ENCODE peak calls at places on chromosomes 7 and 10, in four cellular contexts. One of them, this sample, is unnamed.

GRCh38 chr10:86244296-86244695 is 122.3 kb downstream of the GRID1 start:
- DNase-seq in retinal pigment epithelial cell: no peak
- DNase-seq in fibroblast of the aortic adventitia: no peak
- DNase-seq in left ventricle myocardium inferior: no peak
- DNase-seq in this sample: no peak

GRCh38 chr7:130878785-130879184 is 144.8 kb upstream of the KLF14 start:
- DNase-seq in fibroblast of the aortic adventitia: no peak
- DNase-seq in retinal pigment epithelial cell: no peak
- DNase-seq in left ventricle myocardium inferior: no peak
- DNase-seq in this sample: no peak

GRCh38 chr10:59880976-59881510 is 25.3 kb downstream of the CCDC6 start:
- DNase-seq in left ventricle myocardium inferior: no peak
- DNase-seq in retinal pigment epithelial cell: no peak
- DNase-seq in fibroblast of the aortic adventitia: no peak
- DNase-seq in this sample: no peak

GRCh38 chr7:124085168-124085567 is 52.3 kb upstream of the TMEM229A start:
- DNase-seq in left ventricle myocardium inferior: no peak
- DNase-seq in fibroblast of the aortic adventitia: peak
- DNase-seq in retinal pigment epithelial cell: peak
- DNase-seq in this sample: no peak

GRCh38 chr7:381211-382117 is 91.5 kb downstream of the FOXL3 start:
- DNase-seq in left ventricle myocardium inferior: no peak
- DNase-seq in fibroblast of the aortic adventitia: no peak
- DNase-seq in retinal pigment epithelial cell: no peak
- DNase-seq in this sample: no peak

GRCh38 chr7:109695386-109695785 is 1125.7 kb downstream of the DNAJB9 start:
- DNase-seq in retinal pigment epithelial cell: no peak
- DNase-seq in left ventricle myocardium inferior: no peak
- DNase-seq in fibroblast of the aortic adventitia: no peak
- DNase-seq in this sample: no peak

GRCh38 chr7:134695321-134695860 is 48.7 kb downstream of the BPGM start:
- DNase-seq in left ventricle myocardium inferior: peak
- DNase-seq in retinal pigment epithelial cell: no peak
- DNase-seq in fibroblast of the aortic adventitia: peak
- DNase-seq in this sample: no peak

GRCh38 chr7:156384706-156385105 is 255.9 kb upstream of the RNF32 start:
- DNase-seq in left ventricle myocardium inferior: no peak
- DNase-seq in fibroblast of the aortic adventitia: no peak
- DNase-seq in retinal pigment epithelial cell: no peak
- DNase-seq in this sample: no peak

GRCh38 chr7:22651534-22652243 is 75.3 kb upstream of the IL6 start:
- DNase-seq in retinal pigment epithelial cell: peak
- DNase-seq in fibroblast of the aortic adventitia: peak
- DNase-seq in left ventricle myocardium inferior: no peak
- DNase-seq in this sample: no peak

GRCh38 chr7:17492437-17492836 is 194.0 kb downstream of the AHR start:
- DNase-seq in fibroblast of the aortic adventitia: no peak
- DNase-seq in left ventricle myocardium inferior: no peak
- DNase-seq in retinal pigment epithelial cell: no peak
- DNase-seq in this sample: no peak

GRCh38 chr7:31896929-31897328 is 173.3 kb downstream of the PDE1C start:
- DNase-seq in left ventricle myocardium inferior: no peak
- DNase-seq in fibroblast of the aortic adventitia: no peak
- DNase-seq in retinal pigment epithelial cell: peak
- DNase-seq in this sample: no peak

GRCh38 chr10:12503311-12503710 is 154.0 kb downstream of the CAMK1D start:
- DNase-seq in retinal pigment epithelial cell: no peak
- DNase-seq in fibroblast of the aortic adventitia: no peak
- DNase-seq in left ventricle myocardium inferior: no peak
- DNase-seq in this sample: no peak

GRCh38 chr10:8254350-8254749 is 199.9 kb downstream of the GATA3 start:
- DNase-seq in retinal pigment epithelial cell: no peak
- DNase-seq in left ventricle myocardium inferior: no peak
- DNase-seq in fibroblast of the aortic adventitia: no peak
- DNase-seq in this sample: no peak

GRCh38 chr10:14560794-14561765 is 213.6 kb downstream of the FAM107B start:
- DNase-seq in retinal pigment epithelial cell: no peak
- DNase-seq in fibroblast of the aortic adventitia: no peak
- DNase-seq in left ventricle myocardium inferior: no peak
- DNase-seq in this sample: no peak

GRCh38 chr10:90352288-90352687 is 505.6 kb downstream of the HTR7 start:
- DNase-seq in retinal pigment epithelial cell: no peak
- DNase-seq in left ventricle myocardium inferior: no peak
- DNase-seq in fibroblast of the aortic adventitia: no peak
- DNase-seq in this sample: no peak

GRCh38 chr10:72605137-72605536 is 20.7 kb downstream of the MICU1 start:
- DNase-seq in fibroblast of the aortic adventitia: no peak
- DNase-seq in left ventricle myocardium inferior: no peak
- DNase-seq in retinal pigment epithelial cell: no peak
- DNase-seq in this sample: no peak

GRCh38 chr7:150666412-150666811 is 19.1 kb upstream of the GIMAP2 start:
- DNase-seq in retinal pigment epithelial cell: no peak
- DNase-seq in fibroblast of the aortic adventitia: no peak
- DNase-seq in left ventricle myocardium inferior: no peak
- DNase-seq in this sample: no peak

GRCh38 chr10:72687035-72687434 is 4.9 kb upstream of the MCU start:
- DNase-seq in left ventricle myocardium inferior: no peak
- DNase-seq in fibroblast of the aortic adventitia: no peak
- DNase-seq in retinal pigment epithelial cell: peak
- DNase-seq in this sample: no peak

GRCh38 chr7:117259626-117260025 is 63.2 kb downstream of the WNT2 start:
- DNase-seq in fibroblast of the aortic adventitia: peak
- DNase-seq in retinal pigment epithelial cell: no peak
- DNase-seq in left ventricle myocardium inferior: no peak
- DNase-seq in this sample: no peak

GRCh38 chr7:1413936-1414639 is 45.2 kb downstream of the MICALL2 start:
- DNase-seq in left ventricle myocardium inferior: no peak
- DNase-seq in retinal pigment epithelial cell: no peak
- DNase-seq in fibroblast of the aortic adventitia: no peak
- DNase-seq in this sample: no peak

GRCh38 chr7:151896486-151896885 is 19.6 kb upstream of the PRKAG2 start:
- DNase-seq in retinal pigment epithelial cell: no peak
- DNase-seq in left ventricle myocardium inferior: no peak
- DNase-seq in fibroblast of the aortic adventitia: no peak
- DNase-seq in this sample: no peak

GRCh38 chr10:3741688-3742461 is 43.1 kb downstream of the KLF6 start:
- DNase-seq in fibroblast of the aortic adventitia: peak
- DNase-seq in retinal pigment epithelial cell: no peak
- DNase-seq in left ventricle myocardium inferior: no peak
- DNase-seq in this sample: no peak

GRCh38 chr10:78605800-78606350 is 462.9 kb upstream of the ZMIZ1 start:
- DNase-seq in left ventricle myocardium inferior: no peak
- DNase-seq in fibroblast of the aortic adventitia: no peak
- DNase-seq in retinal pigment epithelial cell: no peak
- DNase-seq in this sample: no peak

GRCh38 chr7:116285252-116285651 is 74.9 kb downstream of the TES start:
- DNase-seq in left ventricle myocardium inferior: no peak
- DNase-seq in fibroblast of the aortic adventitia: no peak
- DNase-seq in retinal pigment epithelial cell: no peak
- DNase-seq in this sample: no peak

DNA sequence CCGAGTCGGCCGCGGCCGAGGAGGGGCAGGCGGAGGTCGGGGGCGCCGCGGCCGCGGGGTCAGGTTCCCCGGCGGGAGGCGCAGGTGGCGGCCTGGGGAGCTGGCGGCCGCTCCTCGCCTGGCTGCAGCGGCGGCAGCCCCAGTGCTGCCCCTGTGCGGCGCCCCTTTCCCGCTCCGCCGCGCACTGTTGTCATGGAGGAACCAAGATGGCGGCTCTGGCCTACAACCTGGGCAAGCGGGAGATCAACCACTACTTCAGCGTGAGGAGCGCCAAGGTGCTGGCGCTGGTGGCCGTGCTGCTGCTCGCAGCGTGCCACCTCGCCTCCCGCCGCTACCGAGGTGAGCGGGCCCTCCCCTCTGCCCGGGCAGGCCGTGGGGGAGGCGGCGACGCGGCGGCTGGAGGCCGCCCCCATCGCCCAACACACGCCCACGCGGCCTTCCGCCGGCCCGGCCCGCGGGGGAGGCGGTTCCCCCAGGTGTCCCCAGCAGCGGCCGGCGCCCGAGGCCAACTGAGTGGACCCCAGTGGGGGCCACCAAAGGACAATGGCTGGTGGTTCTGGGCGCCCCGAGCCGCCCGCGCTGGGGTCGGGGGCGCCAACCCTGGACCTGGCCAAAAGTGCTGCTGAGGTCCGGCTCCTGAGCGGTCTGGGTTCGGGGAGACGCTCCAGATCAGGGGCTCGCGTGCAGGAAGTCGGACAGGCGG is 421 bp downstream of the CASD1 start:
- DNase-seq in fibroblast of the aortic adventitia: peak
- DNase-seq in left ventricle myocardium inferior: peak
- DNase-seq in retinal pigment epithelial cell: no peak
- DNase-seq in this sample: peak
- TF ChIP-seq CTCF in fibroblast of the aortic adventitia: peak
- TF ChIP-seq CTCF in left ventricle myocardium inferior: peak
- TF ChIP-seq CTCF in retinal pigment epithelial cell: peak
- TF ChIP-seq CTCF in this sample: no peak

GRCh38 chr10:9301148-9301547 is 1246.7 kb downstream of the GATA3 start:
- DNase-seq in retinal pigment epithelial cell: no peak
- DNase-seq in fibroblast of the aortic adventitia: peak
- DNase-seq in left ventricle myocardium inferior: no peak
- DNase-seq in this sample: no peak

GRCh38 chr10:9302142-9302746 is 1247.8 kb downstream of the GATA3 start:
- DNase-seq in retinal pigment epithelial cell: peak
- DNase-seq in fibroblast of the aortic adventitia: peak
- DNase-seq in left ventricle myocardium inferior: no peak
- DNase-seq in this sample: no peak

GRCh38 chr10:9301554-9301953 is 1247.1 kb downstream of the GATA3 start:
- DNase-seq in retinal pigment epithelial cell: no peak
- DNase-seq in fibroblast of the aortic adventitia: no peak
- DNase-seq in left ventricle myocardium inferior: no peak
- DNase-seq in this sample: no peak

GRCh38 chr10:9299966-9300365 is 1245.5 kb downstream of the GATA3 start:
- DNase-seq in left ventricle myocardium inferior: no peak
- DNase-seq in retinal pigment epithelial cell: no peak
- DNase-seq in fibroblast of the aortic adventitia: no peak
- DNase-seq in this sample: no peak

GRCh38 chr10:9305018-9305655 is 1250.6 kb downstream of the GATA3 start:
- DNase-seq in left ventricle myocardium inferior: no peak
- DNase-seq in retinal pigment epithelial cell: no peak
- DNase-seq in fibroblast of the aortic adventitia: peak
- DNase-seq in this sample: no peak
- TF ChIP-seq CTCF in left ventricle myocardium inferior: peak
- TF ChIP-seq CTCF in retinal pigment epithelial cell: peak
- TF ChIP-seq CTCF in fibroblast of the aortic adventitia: peak
- TF ChIP-seq CTCF in this sample: no peak

GRCh38 chr10:50622497-50623298 is 1.1 kb downstream of the SGMS1 start:
- DNase-seq in retinal pigment epithelial cell: no peak
- DNase-seq in fibroblast of the aortic adventitia: peak
- DNase-seq in left ventricle myocardium inferior: peak
- DNase-seq in this sample: no peak
- TF ChIP-seq CTCF in retinal pigment epithelial cell: no peak
- TF ChIP-seq CTCF in fibroblast of the aortic adventitia: no peak
- TF ChIP-seq CTCF in left ventricle myocardium inferior: no peak
- TF ChIP-seq CTCF in this sample: no peak

GRCh38 chr7:47669178-47669878 is 87.4 kb upstream of the TNS3 start:
- DNase-seq in left ventricle myocardium inferior: peak
- DNase-seq in fibroblast of the aortic adventitia: peak
- DNase-seq in retinal pigment epithelial cell: peak
- DNase-seq in this sample: no peak
- TF ChIP-seq CTCF in left ventricle myocardium inferior: no peak
- TF ChIP-seq CTCF in fibroblast of the aortic adventitia: peak
- TF ChIP-seq CTCF in retinal pigment epithelial cell: peak
- TF ChIP-seq CTCF in this sample: no peak

GRCh38 chr10:110375121-110375520 is 70.4 kb upstream of the SMNDC1 start:
- DNase-seq in retinal pigment epithelial cell: no peak
- DNase-seq in fibroblast of the aortic adventitia: no peak
- DNase-seq in left ventricle myocardium inferior: no peak
- DNase-seq in this sample: no peak

GRCh38 chr10:110373857-110374654 is 69.3 kb upstream of the SMNDC1 start:
- DNase-seq in left ventricle myocardium inferior: no peak
- DNase-seq in retinal pigment epithelial cell: no peak
- DNase-seq in fibroblast of the aortic adventitia: no peak
- DNase-seq in this sample: no peak

GRCh38 chr10:110378019-110378418 is 73.3 kb upstream of the SMNDC1 start:
- DNase-seq in retinal pigment epithelial cell: no peak
- DNase-seq in left ventricle myocardium inferior: no peak
- DNase-seq in fibroblast of the aortic adventitia: no peak
- DNase-seq in this sample: no peak

GRCh38 chr10:110378533-110379108 is 73.9 kb upstream of the SMNDC1 start:
- DNase-seq in fibroblast of the aortic adventitia: no peak
- DNase-seq in retinal pigment epithelial cell: no peak
- DNase-seq in left ventricle myocardium inferior: no peak
- DNase-seq in this sample: no peak

DNA sequence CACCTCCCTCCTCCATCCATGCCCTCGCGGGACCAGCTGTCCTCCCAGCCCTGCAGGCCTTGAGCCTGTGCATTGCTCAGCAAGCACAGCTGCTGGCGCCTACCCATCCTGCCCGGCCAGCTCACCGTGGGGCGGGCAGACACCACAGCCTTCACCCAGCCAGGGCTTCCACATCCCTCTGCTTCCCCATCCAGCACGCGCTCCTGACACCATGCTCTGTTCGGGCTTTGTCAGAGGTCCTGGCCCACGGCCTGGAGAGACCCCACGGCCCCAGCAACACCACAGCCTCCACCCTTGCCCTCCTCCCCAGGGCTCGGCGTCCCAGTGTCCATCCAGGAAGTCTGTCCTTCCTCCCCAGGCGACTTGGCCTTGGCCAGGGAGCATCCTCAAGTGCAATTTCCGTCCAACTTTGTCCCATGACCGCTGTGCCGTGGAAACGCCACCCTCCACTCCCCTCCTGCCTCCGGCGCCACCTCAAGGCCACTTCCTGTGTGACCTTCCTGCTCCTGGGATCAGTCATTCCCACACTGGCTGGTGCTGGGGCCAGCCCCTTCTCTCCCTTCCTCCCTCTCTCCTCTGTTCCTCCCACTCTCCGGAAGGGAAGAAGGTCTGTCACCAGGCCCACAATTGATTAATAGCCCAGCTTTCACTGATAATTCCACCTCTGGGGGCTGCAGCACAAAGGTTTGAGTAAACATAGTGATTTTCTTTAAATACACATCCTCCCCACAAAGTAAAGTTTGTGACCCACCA is 71.5 kb upstream of the SMNDC1 start:
- DNase-seq in retinal pigment epithelial cell: no peak
- DNase-seq in left ventricle myocardium inferior: peak
- DNase-seq in fibroblast of the aortic adventitia: no peak
- DNase-seq in this sample: no peak
- TF ChIP-seq CTCF in retinal pigment epithelial cell: no peak
- TF ChIP-seq CTCF in left ventricle myocardium inferior: no peak
- TF ChIP-seq CTCF in fibroblast of the aortic adventitia: no peak
- TF ChIP-seq CTCF in this sample: no peak

DNA sequence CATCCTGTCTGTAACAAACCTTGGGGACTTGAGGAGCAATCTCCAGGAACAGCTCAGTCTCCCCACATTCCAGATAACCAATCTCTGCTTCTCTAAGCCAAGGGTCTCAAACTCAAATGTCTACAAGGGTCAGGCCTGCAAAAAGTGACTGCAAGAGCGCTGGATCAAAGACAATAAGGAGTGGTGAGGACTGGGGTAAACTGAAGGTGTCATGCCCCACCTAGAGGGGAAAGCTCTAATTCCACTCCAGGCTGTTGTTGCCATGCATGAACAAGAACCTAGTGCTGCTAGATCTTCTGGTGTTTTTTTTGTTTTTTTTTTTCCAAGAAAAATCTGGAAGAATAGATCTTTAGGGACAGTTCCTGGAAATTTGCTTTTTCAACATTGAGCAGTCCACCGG is 117.9 kb upstream of the MACROH2A2 start:
- DNase-seq in retinal pigment epithelial cell: no peak
- DNase-seq in fibroblast of the aortic adventitia: no peak
- DNase-seq in left ventricle myocardium inferior: no peak
- DNase-seq in this sample: no peak
- TF ChIP-seq CTCF in retinal pigment epithelial cell: no peak
- TF ChIP-seq CTCF in fibroblast of the aortic adventitia: no peak
- TF ChIP-seq CTCF in left ventricle myocardium inferior: no peak
- TF ChIP-seq CTCF in this sample: no peak